ENCODE peak calls at places on chromosome 7, in five cellular contexts. C is lung, L is thoracic aorta, X is left lung, Z is IMR-90. U is an unnamed sample. For H3K9me3 and H3K27me3, the result is how much of the 10 kb centered on the place peaks cover.

GRCh38 chr7:55086413-55087201 is 67.8 kb downstream of the EGFR start:
- DNase-seq in Z (peak), X (no peak), C (peak), L (no peak), U (no peak)

GRCh38 chr7:11551470-11551869 is 280.5 kb downstream of the THSD7A start:
- DNase-seq in L (no peak), Z (no peak), C (no peak), X (no peak), U (no peak)

GRCh38 chr7:45720989-45721388 is 146.8 kb downstream of the ADCY1 start:
- DNase-seq in X (peak), L (no peak), C (no peak), Z (no peak), U (no peak)

GRCh38 chr7:141550694-141551079 is 523 bp upstream of the AGK start:
- DNase-seq in Z (no peak), C (no peak), L (no peak), X (no peak), U (no peak)

GRCh38 chr7:76165106-76165972 is 36.4 kb upstream of the SRRM3 start:
- DNase-seq in L (no peak), C (no peak), X (peak), Z (no peak), U (no peak)

GRCh38 chr7:122430710-122431109 is 126.2 kb upstream of the FEZF1 start:
- DNase-seq in C (no peak), X (no peak), Z (no peak), L (no peak), U (no peak)

GRCh38 chr7:196778-197321 is 4.5 kb downstream of the FAM20C start:
- DNase-seq in C (no peak), L (no peak), X (no peak), Z (no peak), U (no peak)

GRCh38 chr7:44095781-44096180 is 8.4 kb upstream of the AEBP1 start:
- DNase-seq in X (peak), C (no peak), L (no peak), Z (no peak), U (no peak)

GRCh38 chr7:81618400-81619014 is 151.3 kb downstream of the HGF start:
- DNase-seq in L (no peak), Z (peak), X (no peak), C (no peak), U (no peak)

GRCh38 chr7:41489885-41490284 is 213.0 kb downstream of the INHBA start:
- DNase-seq in L (no peak), C (no peak), Z (no peak), X (no peak), U (no peak)

GRCh38 chr7:135650831-135651573 is 11.3 kb upstream of the STMP1 start:
- DNase-seq in L (no peak), C (no peak), X (no peak), Z (peak), U (no peak)

GRCh38 chr7:98669417-98670015 is 52.4 kb downstream of the NPTX2 start:
- DNase-seq in X (no peak), Z (no peak), L (no peak), C (no peak), U (no peak)

GRCh38 chr7:110960811-110961210 is 130.1 kb upstream of the LRRN3 start:
- DNase-seq in L (no peak), C (no peak), Z (peak), X (no peak), U (no peak)

GRCh38 chr7:106110885-106111670 is 1.0 kb downstream of the SYPL1 start:
- DNase-seq in X (no peak), C (no peak), L (no peak), Z (no peak), U (no peak)

GRCh38 chr7:131010714-131011436 is 276.9 kb upstream of the KLF14 start:
- DNase-seq in C (no peak), X (no peak), Z (peak), L (no peak), U (no peak)

GRCh38 chr7:132251327-132251659 is 325.0 kb downstream of the PLXNA4 start:
- DNase-seq in X (peak), C (peak), Z (no peak), L (peak), U (no peak)

GRCh38 chr7:139775829-139776266 is 1.9 kb downstream of the HIPK2 start:
- DNase-seq in L (peak), Z (peak), X (no peak), C (peak), U (peak)

GRCh38 chr7:65463184-65463583 is 89.5 kb downstream of the ZNF92 start:
- DNase-seq in L (no peak), X (no peak), Z (no peak), C (no peak), U (no peak)

GRCh38 chr7:130356760-130357611 is 12.4 kb downstream of the CPA5 start:
- DNase-seq in C (no peak), Z (peak), X (no peak), L (no peak), U (no peak)

GRCh38 chr7:102992820-102993531 is 80.2 kb downstream of the LRRC17 start:
- DNase-seq in L (no peak), Z (peak), X (no peak), C (no peak), U (no peak)

GRCh38 chr7:73725703-73726466 is 6.4 kb upstream of the STX1A start:
- DNase-seq in X (peak), L (peak), C (peak), Z (peak), U (peak)

GRCh38 chr7:132130497-132130896 is 445.8 kb downstream of the PLXNA4 start:
- DNase-seq in L (no peak), Z (no peak), X (no peak), C (no peak), U (no peak)

DNA sequence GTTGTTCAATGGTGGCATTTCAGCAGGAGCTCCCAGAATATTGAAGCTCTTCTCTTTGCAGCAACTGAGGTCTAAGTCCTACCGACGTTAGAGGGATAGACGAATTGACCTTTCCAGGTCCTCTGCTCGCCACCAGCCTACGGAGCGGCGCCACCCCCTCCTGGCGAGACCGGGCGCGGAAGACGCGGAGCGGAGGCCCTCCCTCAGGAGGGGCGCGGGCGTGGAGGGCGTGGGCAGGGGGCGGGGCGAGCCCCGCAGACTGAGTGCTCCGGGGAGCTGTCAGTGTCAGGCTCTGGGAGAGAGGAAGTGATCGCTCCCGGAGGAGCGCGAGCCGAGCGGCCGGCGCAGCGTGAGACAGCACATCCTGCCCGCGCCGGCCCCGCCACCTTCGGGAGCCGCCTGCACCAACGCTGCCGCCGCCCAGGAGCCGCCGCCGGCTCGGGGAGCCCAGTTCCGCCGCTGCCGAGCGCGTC is at the start of gene DYNC1I1:
- DNase-seq in X (peak), Z (peak), C (peak), L (peak), U (no peak)
- TF ChIP-seq CTCF in X (no peak), Z (no peak), C (no peak), L (peak), U (no peak)

GRCh38 chr7:63876707-63877322 is 121.8 kb upstream of the ZNF722 start:
- DNase-seq in X (no peak), Z (no peak), C (no peak), L (no peak), U (no peak)
- H3K9me3 ChIP-seq in X (under half), Z (under half), C (under half), L (half or more), U (half or more)

GRCh38 chr7:1357601-1358271 is 101.5 kb downstream of the MICALL2 start:
- DNase-seq in X (peak), Z (no peak), C (no peak), L (no peak), U (no peak)

GRCh38 chr7:1358376-1359050 is 100.8 kb downstream of the MICALL2 start:
- DNase-seq in C (no peak), Z (no peak), X (peak), L (no peak), U (no peak)

GRCh38 chr7:1354661-1355567 is 104.4 kb downstream of the MICALL2 start:
- DNase-seq in L (no peak), C (no peak), Z (no peak), X (peak), U (no peak)

GRCh38 chr7:1352656-1353286 is 106.5 kb downstream of the MICALL2 start:
- DNase-seq in L (no peak), Z (no peak), C (no peak), X (peak), U (no peak)

DNA sequence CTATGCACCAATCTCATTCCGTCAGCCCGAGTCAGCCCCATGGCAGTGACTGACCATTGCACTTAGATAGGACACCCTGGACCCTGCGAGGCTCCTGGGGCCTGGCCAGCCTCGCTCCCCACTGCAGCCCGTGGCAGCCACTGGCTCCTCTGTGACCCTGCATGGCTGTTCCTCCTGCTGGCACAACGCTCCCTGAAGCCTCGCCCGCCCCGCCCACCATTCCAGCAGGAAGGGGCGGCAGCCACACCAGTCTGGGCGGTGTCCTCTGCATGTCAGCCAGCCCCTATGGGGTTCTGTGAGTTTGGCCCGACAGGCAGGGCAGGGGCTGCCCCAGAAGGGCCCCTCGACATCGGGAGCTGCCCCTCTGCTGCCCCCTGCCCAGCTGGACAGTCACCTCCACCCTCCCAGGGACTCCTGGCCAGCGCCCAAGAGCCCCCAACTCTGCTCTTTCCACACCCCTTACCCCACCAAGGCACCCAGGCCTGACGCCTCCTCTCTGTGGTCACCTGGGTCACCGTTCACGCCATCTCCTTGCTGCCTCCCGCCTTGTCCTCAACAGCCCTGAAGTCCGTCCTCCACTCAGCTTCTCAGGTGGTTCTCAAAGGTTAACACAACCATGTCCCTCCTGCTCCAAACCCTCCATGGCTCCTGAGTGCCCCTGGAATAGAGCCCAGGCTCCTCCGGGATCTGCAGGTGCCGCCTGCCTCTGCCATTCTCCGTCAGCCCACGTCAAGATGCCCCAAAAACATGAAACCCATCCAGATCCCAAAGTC is 103.5 kb downstream of the MICALL2 start:
- DNase-seq in L (no peak), C (no peak), X (peak), Z (no peak), U (no peak)
- H3K27me3 ChIP-seq in L (under half), C (under half), X (half or more), Z (under half), U (under half)

DNA sequence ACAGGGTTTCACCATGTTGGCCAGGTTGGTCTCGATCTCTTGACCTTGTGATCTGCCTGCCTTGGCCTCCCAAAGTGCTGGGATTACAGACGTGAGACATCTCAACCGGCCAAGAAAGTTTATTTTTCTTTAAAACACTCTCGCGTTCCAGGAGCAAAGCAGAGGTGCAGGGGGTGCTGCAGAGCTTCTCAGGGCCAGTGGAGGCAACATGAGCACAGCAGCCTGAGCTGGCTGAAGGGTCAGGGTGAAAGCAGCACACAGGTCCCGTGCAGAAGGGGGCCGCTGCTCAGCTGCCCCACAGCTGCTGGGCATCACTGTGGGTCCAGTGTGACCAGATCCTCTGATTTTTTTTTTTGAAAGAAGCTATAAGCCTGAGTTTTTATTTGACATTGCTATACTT is 46.1 kb downstream of the EPHB4 start:
- DNase-seq in C (no peak), Z (no peak), X (no peak), L (no peak), U (no peak)
- TF ChIP-seq CTCF in C (no peak), Z (no peak), X (no peak), L (no peak), U (no peak)

DNA sequence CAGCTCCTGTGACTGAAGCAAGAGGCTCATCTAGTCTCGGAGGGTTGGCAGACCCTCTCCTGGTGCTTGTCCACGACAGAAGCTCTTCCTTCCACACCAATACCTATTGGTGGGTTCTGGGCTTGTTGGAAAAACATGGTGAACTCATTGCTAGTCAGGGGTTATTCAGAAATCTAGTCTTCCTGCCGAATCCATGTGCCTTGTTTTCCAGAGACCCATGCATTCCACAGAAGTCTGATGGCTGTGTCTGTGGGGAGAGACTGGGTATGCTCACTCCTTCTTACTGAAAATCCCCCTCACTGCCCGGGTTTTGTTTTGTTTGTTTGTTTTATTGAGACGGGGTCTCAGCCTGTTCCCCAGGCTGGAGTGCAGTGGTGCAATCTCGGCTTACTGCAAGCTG is 138.3 kb downstream of the DNAJB6 start:
- DNase-seq in L (no peak), X (no peak), Z (no peak), C (no peak), U (no peak)
- H3K9me3 ChIP-seq in L (under half), X (under half), Z (under half), C (under half), U (under half)